ENCODE peak calls at places on chromosome 11, in five cellular contexts. H is activated naive CD4-positive, alpha-beta T cell treated with anti-CD3 and anti-CD28 coated beads, Interleukin-2, amount 50 U/mL, for 72 hours; D is activated CD8-positive, alpha-beta T cell treated with anti-CD3 and anti-CD28 coated beads for 36 hours; Y is heart left ventricle; P is CD8-positive, alpha-beta T cell. S is an unnamed sample.

GRCh38 chr11:75280770-75281468 is 40.3 kb downstream of the TPBGL start:
- ATAC-seq in Y (peak; percentile 30), P (no peak), H (no peak), D (no peak), S (no peak)

GRCh38 chr11:69708731-69709401 is 5.0 kb upstream of the FGF19 start:
- ATAC-seq in H (no peak), Y (no peak), P (no peak), D (no peak), S (no peak)

GRCh38 chr11:121091492-121092179 is 9.4 kb upstream of the TECTA start:
- ATAC-seq in P (no peak), Y (no peak), H (no peak), D (no peak), S (no peak)

GRCh38 chr11:96259053-96259837 is 83.8 kb downstream of the MAML2 start:
- ATAC-seq in P (no peak), Y (peak; percentile 55), H (peak; percentile 19), D (no peak), S (no peak)

GRCh38 chr11:61378713-61379313 is 13.6 kb upstream of the TMEM216 start:
- ATAC-seq in P (no peak), Y (peak; percentile 95), H (no peak), D (no peak), S (peak; percentile 98)

GRCh38 chr11:36035454-36035853 is 91.6 kb downstream of the LDLRAD3 start:
- ATAC-seq in P (no peak), Y (no peak), H (no peak), D (no peak), S (no peak)

GRCh38 chr11:46659908-46660307 is 40.5 kb downstream of the ARHGAP1 start:
- ATAC-seq in H (no peak), D (no peak), Y (peak; percentile 50), P (no peak), S (peak; percentile 28)

GRCh38 chr11:6201486-6201885 is 2.5 kb downstream of the OR52W1 start:
- ATAC-seq in D (peak; percentile 57), H (peak; percentile 69), P (peak; percentile 65), Y (no peak), S (no peak)

GRCh38 chr11:35227551-35228341 is 88.8 kb downstream of the CD44 start:
- ATAC-seq in Y (peak; percentile 59), D (no peak), P (no peak), H (no peak), S (peak; percentile 57)

GRCh38 chr11:47593934-47594855 is at the start of gene C1QTNF4:
- ATAC-seq in Y (no peak), D (no peak), H (no peak), P (no peak), S (no peak)

GRCh38 chr11:46223252-46223513 is 54.3 kb upstream of the CREB3L1 start:
- ATAC-seq in Y (no peak), P (no peak), D (no peak), H (no peak), S (no peak)

GRCh38 chr11:93730108-93731107 is 10.9 kb downstream of the TAF1D start:
- ATAC-seq in P (no peak), H (peak; percentile 29), Y (no peak), D (no peak), S (no peak)

GRCh38 chr11:41431784-41432183 is 27.7 kb downstream of the LRRC4C start:
- ATAC-seq in Y (no peak), H (no peak), P (no peak), D (no peak), S (no peak)

GRCh38 chr11:71443736-71444410 is 4.3 kb downstream of the DHCR7 start:
- ATAC-seq in Y (no peak), H (no peak), P (no peak), D (no peak), S (no peak)

GRCh38 chr11:34655335-34656008 is 34.6 kb downstream of the EHF start:
- ATAC-seq in D (no peak), H (peak; percentile 1), Y (no peak), P (no peak), S (no peak)